ENCODE peak calls at places on chromosomes 11 and 22, in five cellular contexts. One of them, this sample, is unnamed. For H3K9me3, H3K4me1 and H3K36me3, the result is how much of the 10 kb centered on the place peaks cover.

GRCh38 chr11:64469288-64469687 is 110.3 kb downstream of the RPS6KA4 start:
- DNase-seq in uterus: no peak
- DNase-seq in lung: no peak
- DNase-seq in right lobe of liver: no peak
- DNase-seq in A673: no peak
- DNase-seq in this sample: no peak

GRCh38 chr11:83051760-83052671 is 19.7 kb downstream of the RAB30 start:
- DNase-seq in lung: no peak
- DNase-seq in A673: no peak
- DNase-seq in uterus: no peak
- DNase-seq in right lobe of liver: no peak
- DNase-seq in this sample: no peak

GRCh38 chr11:62221498-62221897 is 13.0 kb downstream of the SCGB2A1 start:
- DNase-seq in lung: no peak
- DNase-seq in right lobe of liver: no peak
- DNase-seq in A673: no peak
- DNase-seq in uterus: no peak
- DNase-seq in this sample: no peak

GRCh38 chr11:77125191-77125590 is 2.9 kb upstream of the MYO7A start:
- DNase-seq in uterus: no peak
- DNase-seq in right lobe of liver: peak
- DNase-seq in lung: no peak
- DNase-seq in A673: no peak
- DNase-seq in this sample: peak

GRCh38 chr22:37591823-37592404 is 12.0 kb upstream of the LGALS2 start:
- DNase-seq in lung: no peak
- DNase-seq in right lobe of liver: no peak
- DNase-seq in uterus: no peak
- DNase-seq in A673: no peak
- DNase-seq in this sample: no peak

GRCh38 chr11:11580831-11581492 is 40.8 kb downstream of the GALNT18 start:
- DNase-seq in right lobe of liver: no peak
- DNase-seq in lung: peak
- DNase-seq in A673: no peak
- DNase-seq in uterus: no peak
- DNase-seq in this sample: no peak

GRCh38 chr11:109750964-109751363 is 329.0 kb downstream of the C11orf87 start:
- DNase-seq in right lobe of liver: no peak
- DNase-seq in A673: no peak
- DNase-seq in uterus: no peak
- DNase-seq in lung: no peak
- DNase-seq in this sample: no peak

GRCh38 chr22:26038365-26038764 is 130.9 kb upstream of the SEZ6L start:
- DNase-seq in right lobe of liver: no peak
- DNase-seq in lung: no peak
- DNase-seq in uterus: no peak
- DNase-seq in A673: no peak
- DNase-seq in this sample: no peak

GRCh38 chr11:36157151-36157519 is 132.1 kb downstream of the COMMD9 start:
- DNase-seq in A673: no peak
- DNase-seq in lung: no peak
- DNase-seq in right lobe of liver: no peak
- DNase-seq in uterus: no peak
- DNase-seq in this sample: no peak

GRCh38 chr22:27480487-27480886 is 321.1 kb downstream of the MN1 start:
- DNase-seq in right lobe of liver: no peak
- DNase-seq in uterus: no peak
- DNase-seq in A673: no peak
- DNase-seq in lung: no peak
- DNase-seq in this sample: no peak

GRCh38 chr11:69957849-69958248 is 120.3 kb upstream of the ANO1 start:
- DNase-seq in right lobe of liver: peak
- DNase-seq in lung: no peak
- DNase-seq in A673: no peak
- DNase-seq in uterus: no peak
- DNase-seq in this sample: no peak

GRCh38 chr11:95549276-95549675 is 240.3 kb downstream of the FAM76B start:
- DNase-seq in right lobe of liver: no peak
- DNase-seq in uterus: no peak
- DNase-seq in A673: no peak
- DNase-seq in lung: no peak
- DNase-seq in this sample: no peak

GRCh38 chr11:109729761-109730160 is 307.8 kb downstream of the C11orf87 start:
- DNase-seq in uterus: no peak
- DNase-seq in A673: no peak
- DNase-seq in right lobe of liver: no peak
- DNase-seq in lung: no peak
- DNase-seq in this sample: no peak

GRCh38 chr11:32087602-32088001 is 3.3 kb upstream of the RCN1 start:
- DNase-seq in A673: peak
- DNase-seq in lung: no peak
- DNase-seq in uterus: no peak
- DNase-seq in right lobe of liver: no peak
- DNase-seq in this sample: no peak

GRCh38 chr22:48627203-48627602 is 1200.5 kb downstream of the BRD1 start:
- DNase-seq in uterus: no peak
- DNase-seq in lung: no peak
- DNase-seq in right lobe of liver: no peak
- DNase-seq in A673: peak
- DNase-seq in this sample: no peak

GRCh38 chr11:107898270-107898669 is 30.0 kb upstream of the RAB39A start:
- DNase-seq in right lobe of liver: no peak
- DNase-seq in uterus: no peak
- DNase-seq in A673: peak
- DNase-seq in lung: no peak
- DNase-seq in this sample: no peak

GRCh38 chr11:4105916-4106315 is 11.3 kb downstream of the RRM1 start:
- DNase-seq in lung: no peak
- DNase-seq in uterus: no peak
- DNase-seq in A673: no peak
- DNase-seq in right lobe of liver: no peak
- DNase-seq in this sample: no peak

GRCh38 chr11:133605493-133605892 is 73.2 kb upstream of the OPCML start:
- DNase-seq in lung: no peak
- DNase-seq in A673: no peak
- DNase-seq in right lobe of liver: no peak
- DNase-seq in uterus: no peak
- DNase-seq in this sample: no peak

GRCh38 chr11:31412946-31413345 is 43.3 kb downstream of the DNAJC24 start:
- DNase-seq in right lobe of liver: no peak
- DNase-seq in lung: no peak
- DNase-seq in uterus: no peak
- DNase-seq in A673: peak
- DNase-seq in this sample: no peak

GRCh38 chr11:31825453-31826391 is 14.6 kb upstream of the PAX6 start:
- DNase-seq in uterus: no peak
- DNase-seq in A673: peak
- DNase-seq in lung: no peak
- DNase-seq in right lobe of liver: no peak
- DNase-seq in this sample: no peak

GRCh38 chr11:9853929-9854557 is 190.2 kb downstream of the SWAP70 start:
- DNase-seq in uterus: no peak
- DNase-seq in A673: no peak
- DNase-seq in lung: no peak
- DNase-seq in right lobe of liver: no peak
- DNase-seq in this sample: no peak

GRCh38 chr22:19855504-19856409 is 1.1 kb upstream of the GNB1L start:
- DNase-seq in right lobe of liver: peak
- DNase-seq in uterus: peak
- DNase-seq in lung: peak
- DNase-seq in A673: peak
- DNase-seq in this sample: peak

GRCh38 chr11:6251120-6251733 is 8.4 kb upstream of the CCKBR start:
- DNase-seq in uterus: peak
- DNase-seq in A673: peak
- DNase-seq in lung: peak
- DNase-seq in right lobe of liver: no peak
- DNase-seq in this sample: peak

GRCh38 chr11:83019888-83020579 is 51.7 kb downstream of the RAB30 start:
- DNase-seq in uterus: no peak
- DNase-seq in A673: no peak
- DNase-seq in lung: no peak
- DNase-seq in right lobe of liver: no peak
- DNase-seq in this sample: peak

GRCh38 chr11:113253406-113253805 is 61.0 kb upstream of the TTC12 start:
- DNase-seq in A673: no peak
- DNase-seq in lung: no peak
- DNase-seq in uterus: no peak
- DNase-seq in right lobe of liver: no peak
- DNase-seq in this sample: no peak

GRCh38 chr11:121352301-121352891 is 59.8 kb downstream of the SC5D start:
- DNase-seq in A673: no peak
- DNase-seq in right lobe of liver: no peak
- DNase-seq in uterus: peak
- DNase-seq in lung: no peak
- DNase-seq in this sample: no peak

GRCh38 chr22:29733362-29734322 is 13.8 kb downstream of the CABP7 start:
- DNase-seq in A673: peak
- DNase-seq in uterus: no peak
- DNase-seq in lung: no peak
- DNase-seq in right lobe of liver: no peak
- DNase-seq in this sample: peak

GRCh38 chr11:44784784-44785183 is 58.0 kb downstream of the TSPAN18 start:
- DNase-seq in uterus: no peak
- DNase-seq in lung: no peak
- DNase-seq in right lobe of liver: no peak
- DNase-seq in A673: no peak
- DNase-seq in this sample: no peak

DNA sequence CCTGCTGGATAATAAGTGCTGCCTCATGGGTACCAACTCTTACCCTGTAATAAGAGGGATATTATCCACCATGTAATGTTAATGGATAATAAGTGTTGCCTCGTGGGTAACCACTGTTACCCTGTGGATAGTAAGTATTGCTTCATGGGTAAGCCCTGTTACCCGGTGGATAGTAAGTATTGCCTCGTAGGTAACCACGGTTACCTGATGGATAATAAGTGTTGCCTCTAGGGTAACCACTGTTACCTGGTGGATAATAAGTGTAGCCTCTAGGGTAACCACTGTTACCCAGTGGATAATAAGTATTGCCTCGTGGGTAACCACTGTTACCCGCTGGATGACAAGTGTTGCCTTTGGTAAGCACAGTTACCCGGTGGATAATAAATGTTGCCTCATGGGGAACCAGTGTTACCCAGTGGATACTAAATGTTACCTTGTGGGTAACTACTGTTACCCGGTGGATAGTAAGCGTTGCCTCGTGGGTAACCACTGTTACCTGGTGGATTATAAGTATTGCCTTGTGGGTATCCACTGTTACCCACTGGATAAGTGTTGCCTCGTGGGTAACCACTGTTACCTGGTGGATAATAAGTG is 18.6 kb upstream of the NXPE4 start:
- DNase-seq in right lobe of liver: no peak
- DNase-seq in uterus: no peak
- DNase-seq in A673: no peak
- DNase-seq in lung: no peak
- DNase-seq in this sample: no peak
- H3K9me3 ChIP-seq in right lobe of liver: under half
- H3K9me3 ChIP-seq in uterus: under half
- H3K9me3 ChIP-seq in A673: under half
- H3K9me3 ChIP-seq in lung: under half
- H3K9me3 ChIP-seq in this sample: under half

GRCh38 chr11:8806974-8807373 is 104.0 kb upstream of the AKIP1 start:
- DNase-seq in right lobe of liver: no peak
- DNase-seq in A673: no peak
- DNase-seq in uterus: no peak
- DNase-seq in lung: no peak
- DNase-seq in this sample: no peak

GRCh38 chr11:8809605-8810272 is 101.2 kb upstream of the AKIP1 start:
- DNase-seq in right lobe of liver: no peak
- DNase-seq in lung: no peak
- DNase-seq in uterus: no peak
- DNase-seq in A673: no peak
- DNase-seq in this sample: no peak

GRCh38 chr11:8807544-8808225 is 103.3 kb upstream of the AKIP1 start:
- DNase-seq in A673: no peak
- DNase-seq in uterus: peak
- DNase-seq in right lobe of liver: no peak
- DNase-seq in lung: no peak
- DNase-seq in this sample: peak

GRCh38 chr11:8809185-8809584 is 101.8 kb upstream of the AKIP1 start:
- DNase-seq in lung: no peak
- DNase-seq in right lobe of liver: no peak
- DNase-seq in uterus: no peak
- DNase-seq in A673: no peak
- DNase-seq in this sample: no peak

GRCh38 chr11:8808226-8808585 is 102.8 kb upstream of the AKIP1 start:
- DNase-seq in uterus: no peak
- DNase-seq in A673: no peak
- DNase-seq in lung: no peak
- DNase-seq in right lobe of liver: no peak
- DNase-seq in this sample: no peak
- H3K4me1 ChIP-seq in uterus: under half
- H3K4me1 ChIP-seq in A673: under half
- H3K4me1 ChIP-seq in lung: under half
- H3K4me1 ChIP-seq in right lobe of liver: under half
- H3K4me1 ChIP-seq in this sample: under half

GRCh38 chr22:21855715-21856114 is 11.7 kb downstream of the MAPK1 start:
- DNase-seq in lung: no peak
- DNase-seq in right lobe of liver: no peak
- DNase-seq in uterus: no peak
- DNase-seq in A673: no peak
- DNase-seq in this sample: no peak
- H3K36me3 ChIP-seq in lung: under half
- H3K36me3 ChIP-seq in right lobe of liver: under half
- H3K36me3 ChIP-seq in uterus: under half
- H3K36me3 ChIP-seq in A673: under half
- H3K36me3 ChIP-seq in this sample: under half

GRCh38 chr11:17369094-17369493 is 17.5 kb downstream of the NCR3LG1 start:
- DNase-seq in uterus: no peak
- DNase-seq in lung: no peak
- DNase-seq in A673: no peak
- DNase-seq in right lobe of liver: no peak
- DNase-seq in this sample: no peak
- H3K9me3 ChIP-seq in uterus: under half
- H3K9me3 ChIP-seq in lung: under half
- H3K9me3 ChIP-seq in A673: under half
- H3K9me3 ChIP-seq in right lobe of liver: under half
- H3K9me3 ChIP-seq in this sample: under half